ENCODE peak calls at places on chromosomes 7 and 10, in four cellular contexts. I, Y, V and U are unnamed samples.
A peak's percentile ranks its signal among the peaks of the same experiment; 100 is the strongest.

GRCh38 chr7:433558-433957 is 86.1 kb downstream of the PDGFA start:
- DNase-seq in I (no peak), Y (no peak), V (no peak), U (no peak)

GRCh38 chr10:117137031-117137910 is 799 bp downstream of the VAX1 start:
- DNase-seq in I (no peak), Y (no peak), V (no peak), U (no peak)

GRCh38 chr10:124529661-124530214 is 68.1 kb downstream of the LHPP start:
- DNase-seq in I (no peak), Y (no peak), V (no peak), U (no peak)

GRCh38 chr7:82319674-82320118 is 123.9 kb downstream of the CACNA2D1 start:
- DNase-seq in I (no peak), Y (no peak), V (no peak), U (no peak)

GRCh38 chr10:69229565-69229886 is 9.4 kb downstream of the HKDC1 start:
- DNase-seq in I (no peak), Y (no peak), V (no peak), U (no peak)

GRCh38 chr7:43569424-43569823 is 13.5 kb upstream of the STK17A start:
- DNase-seq in I (no peak), Y (no peak), V (no peak), U (no peak)

GRCh38 chr7:138512885-138513284 is 52.8 kb downstream of the TRIM24 start:
- DNase-seq in I (no peak), Y (no peak), V (no peak), U (no peak)

GRCh38 chr10:27223964-27224363 is 16.6 kb downstream of the ACBD5 start:
- DNase-seq in I (no peak), Y (no peak), V (peak; percentile 12), U (no peak)

GRCh38 chr7:105261689-105262088 is 127.0 kb downstream of the SRPK2 start:
- DNase-seq in I (no peak), Y (no peak), V (peak; percentile 40), U (no peak)

GRCh38 chr10:8927705-8928104 is 873.2 kb downstream of the GATA3 start:
- DNase-seq in I (no peak), Y (no peak), V (no peak), U (no peak)

GRCh38 chr10:2137549-2138174 is 400.3 kb upstream of the ADARB2 start:
- DNase-seq in I (no peak), Y (no peak), V (peak; percentile 11), U (no peak)

GRCh38 chr10:132574783-132575319 is 37.3 kb downstream of the INPP5A start:
- DNase-seq in I (no peak), Y (no peak), V (no peak), U (no peak)

GRCh38 chr10:22420787-22421517 is 75.7 kb downstream of the SPAG6 start:
- DNase-seq in I (no peak), Y (no peak), V (no peak), U (no peak)

GRCh38 chr10:31708513-31708912 is 220.1 kb downstream of the ARHGAP12 start:
- DNase-seq in I (no peak), Y (no peak), V (no peak), U (no peak)

GRCh38 chr10:122468923-122469781 is 7.8 kb downstream of the HTRA1 start:
- DNase-seq in I (no peak), Y (peak; percentile 91), V (no peak), U (no peak)

GRCh38 chr10:30074101-30074500 is 14.7 kb upstream of the JCAD start:
- DNase-seq in I (no peak), Y (no peak), V (no peak), U (no peak)

GRCh38 chr7:70525991-70526390 is 606.0 kb upstream of the GALNT17 start:
- DNase-seq in I (no peak), Y (no peak), V (no peak), U (no peak)

GRCh38 chr7:30788640-30789333 is 17.6 kb downstream of the MINDY4 start:
- DNase-seq in I (no peak), Y (no peak), V (no peak), U (no peak)

GRCh38 chr7:45889367-45890067 is 1.2 kb downstream of the IGFBP1 start:
- DNase-seq in I (no peak), Y (no peak), V (no peak), U (no peak)

GRCh38 chr10:102673961-102674511 is 29.8 kb downstream of the TRIM8 start:
- DNase-seq in I (peak; percentile 60), Y (peak; percentile 23), V (peak; percentile 78), U (no peak)

GRCh38 chr10:17713133-17713532 is 38.9 kb upstream of the TMEM236 start:
- DNase-seq in I (no peak), Y (no peak), V (no peak), U (no peak)

GRCh38 chr10:131205556-131205955 is 106.0 kb downstream of the TCERG1L start:
- DNase-seq in I (no peak), Y (no peak), V (no peak), U (no peak)

GRCh38 chr10:115355162-115355760 is 262.1 kb downstream of the ATRNL1 start:
- DNase-seq in I (peak; percentile 11), Y (peak; percentile 7), V (peak; percentile 4), U (peak; percentile 15)

GRCh38 chr10:76270464-76270863 is 839.0 kb downstream of the LRMDA start:
- DNase-seq in I (no peak), Y (no peak), V (no peak), U (no peak)

GRCh38 chr7:137245186-137245585 is 98.3 kb downstream of the PTN start:
- DNase-seq in I (no peak), Y (no peak), V (no peak), U (no peak)

GRCh38 chr10:60594476-60595051 is 183.7 kb upstream of the CDK1 start:
- DNase-seq in I (no peak), Y (no peak), V (no peak), U (no peak)

GRCh38 chr7:37346761-37347160 is 101.9 kb downstream of the ELMO1 start:
- DNase-seq in I (no peak), Y (no peak), V (no peak), U (no peak)

GRCh38 chr7:81501220-81501619 is 268.6 kb downstream of the HGF start:
- DNase-seq in I (no peak), Y (no peak), V (no peak), U (no peak)

GRCh38 chr10:30751678-30752331 is 122.3 kb upstream of the LYZL2 start:
- DNase-seq in I (peak; percentile 61), Y (peak; percentile 36), V (peak; percentile 18), U (peak; percentile 32)

GRCh38 chr10:22554481-22555182 is 159.7 kb downstream of the PIP4K2A start:
- DNase-seq in I (no peak), Y (no peak), V (no peak), U (no peak)

GRCh38 chr7:114180556-114181266 is 233.9 kb upstream of the FOXP2 start:
- DNase-seq in I (no peak), Y (no peak), V (no peak), U (no peak)

GRCh38 chr10:15295540-15296325 is 75.4 kb downstream of the FAM171A1 start:
- DNase-seq in I (no peak), Y (no peak), V (no peak), U (no peak)

GRCh38 chr10:30974773-30975386 is 56.8 kb downstream of the ZNF438 start:
- DNase-seq in I (no peak), Y (no peak), V (no peak), U (no peak)

GRCh38 chr10:120735773-120736371 is 115.3 kb upstream of the WDR11 start:
- DNase-seq in I (peak; percentile 7), Y (no peak), V (peak; percentile 3), U (peak; percentile 7)

GRCh38 chr7:141342664-141343400 is 208.4 kb upstream of the AGK start:
- DNase-seq in I (no peak), Y (no peak), V (no peak), U (no peak)

GRCh38 chr7:80481196-80481884 is 30.5 kb downstream of the GNAT3 start:
- DNase-seq in I (no peak), Y (no peak), V (no peak), U (no peak)

GRCh38 chr7:80488851-80489370 is 23.0 kb downstream of the GNAT3 start:
- DNase-seq in I (no peak), Y (no peak), V (no peak), U (no peak)

GRCh38 chr7:80488406-80488805 is 23.5 kb downstream of the GNAT3 start:
- DNase-seq in I (no peak), Y (peak; percentile 6), V (no peak), U (no peak)

GRCh38 chr7:80482938-80483337 is 28.9 kb downstream of the GNAT3 start:
- DNase-seq in I (no peak), Y (no peak), V (no peak), U (no peak)

GRCh38 chr7:80485721-80486120 is 26.1 kb downstream of the GNAT3 start:
- DNase-seq in I (no peak), Y (no peak), V (no peak), U (no peak)
- TF ChIP-seq SPI1 in I (no peak), Y (no peak), V (no peak), U (no peak)

DNA sequence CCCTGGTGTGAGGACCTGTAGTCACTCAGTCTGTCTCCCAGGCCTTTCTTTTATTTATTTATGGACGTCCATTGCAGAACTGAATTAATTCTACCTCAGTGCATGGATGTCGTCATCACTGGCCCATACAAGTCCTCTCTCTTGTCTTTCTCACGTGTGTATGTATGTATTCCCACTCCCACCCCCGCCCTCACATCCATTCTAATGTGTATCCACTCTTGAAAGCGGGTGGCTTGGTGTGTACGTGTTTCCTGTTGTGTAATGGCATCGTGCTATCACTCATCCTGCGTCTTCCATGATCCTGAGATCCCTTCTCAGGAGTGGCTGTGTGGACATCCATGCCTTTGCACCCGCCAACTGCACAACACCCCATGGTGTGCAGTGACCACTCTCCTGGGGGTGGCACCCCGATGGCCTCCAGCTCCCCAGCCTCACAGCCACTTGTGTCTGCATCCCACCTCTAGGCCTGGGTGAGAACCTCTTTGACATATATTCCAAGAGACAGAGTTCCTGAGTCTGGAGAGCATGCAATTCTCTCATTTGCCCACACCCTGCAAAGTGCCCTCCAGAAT is 3.0 kb upstream of the AOC1 start:
- DNase-seq in I (no peak), Y (no peak), V (no peak), U (no peak)
- TF ChIP-seq SPI1 in I (no peak), Y (no peak), V (no peak), U (no peak)

GRCh38 chr10:71583076-71583475 is 136.5 kb downstream of the C10orf105 start:
- DNase-seq in I (no peak), Y (no peak), V (no peak), U (no peak)

GRCh38 chr10:71584902-71585578 is 134.5 kb downstream of the C10orf105 start:
- DNase-seq in I (no peak), Y (no peak), V (no peak), U (no peak)

GRCh38 chr10:71584461-71584860 is 135.1 kb downstream of the C10orf105 start:
- DNase-seq in I (no peak), Y (no peak), V (no peak), U (no peak)

GRCh38 chr10:71587941-71588573 is 131.5 kb downstream of the C10orf105 start:
- DNase-seq in I (no peak), Y (no peak), V (no peak), U (no peak)

GRCh38 chr10:71585579-71586092 is 133.9 kb downstream of the C10orf105 start:
- DNase-seq in I (no peak), Y (no peak), V (no peak), U (no peak)
- TF ChIP-seq SPI1 in I (no peak), Y (no peak), V (no peak), U (no peak)

DNA sequence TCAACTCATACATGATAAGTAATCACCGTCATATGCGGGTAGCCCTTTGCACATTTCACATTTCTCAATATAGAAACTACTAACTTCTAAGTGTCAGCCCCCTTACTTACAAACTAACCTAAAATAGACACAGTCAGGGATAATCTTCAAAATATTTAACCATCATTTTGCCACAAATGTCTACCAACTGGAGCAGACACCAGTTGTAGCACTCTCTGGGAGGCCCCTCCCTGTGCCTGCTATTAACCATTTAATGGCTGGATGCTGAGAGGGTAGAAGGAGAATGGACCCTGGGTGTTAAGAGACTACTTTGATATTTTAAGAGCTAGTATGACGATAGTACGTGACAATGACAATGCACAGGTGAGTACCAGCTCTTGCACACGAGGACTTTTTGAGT is 116.4 kb downstream of the SORBS1 start:
- DNase-seq in I (no peak), Y (no peak), V (no peak), U (no peak)
- TF ChIP-seq SPI1 in I (no peak), Y (no peak), V (no peak), U (no peak)